ENCODE peak calls at places on chromosome 16, in five cellular contexts. K is T-helper 2 cell, G is KG1, F is GM03348, R is AG04450. T is an unnamed sample.
A peak's percentile ranks its signal among the peaks of the same experiment; 100 is the strongest.

GRCh38 chr16:56728027-56728426 is 1.9 kb upstream of the NUP93 start:
- DNase-seq in F (no peak), G (no peak), K (no peak), R (no peak), T (no peak)

GRCh38 chr16:72475688-72476087 is 303.7 kb upstream of the PMFBP1 start:
- DNase-seq in K (no peak), G (no peak), R (no peak), F (no peak), T (no peak)

GRCh38 chr16:13558752-13559151 is 361.2 kb upstream of the ERCC4 start:
- DNase-seq in F (no peak), G (no peak), R (no peak), K (no peak), T (no peak)

GRCh38 chr16:49013727-49014080 is 267.9 kb downstream of the CBLN1 start:
- DNase-seq in G (no peak), F (no peak), K (no peak), R (no peak), T (no peak)

GRCh38 chr16:68539704-68540370 is 746 bp downstream of the ZFP90 start:
- DNase-seq in F (peak; percentile 40), G (peak; percentile 25), R (no peak), K (no peak), T (no peak)

GRCh38 chr16:56898847-56899246 is 33.1 kb upstream of the HERPUD1 start:
- DNase-seq in G (no peak), K (no peak), F (no peak), R (no peak), T (no peak)

GRCh38 chr16:57041182-57042156 is 50.9 kb upstream of the CPNE2 start:
- DNase-seq in K (peak; percentile 81), F (no peak), R (no peak), G (no peak), T (peak; percentile 59)

GRCh38 chr16:65534121-65534528 is 412.3 kb upstream of the CDH11 start:
- DNase-seq in R (no peak), G (no peak), K (no peak), F (no peak), T (no peak)

GRCh38 chr16:24253192-24253591 is 2.9 kb upstream of the CACNG3 start:
- DNase-seq in G (no peak), F (peak; percentile 60), R (no peak), K (peak; percentile 4), T (no peak)

GRCh38 chr16:87918314-87918713 is 18.0 kb downstream of the CA5A start:
- DNase-seq in R (no peak), G (no peak), F (peak; percentile 53), K (no peak), T (no peak)

GRCh38 chr16:58057784-58058183 is 32.2 kb downstream of the MMP15 start:
- DNase-seq in K (no peak), F (no peak), G (no peak), R (no peak), T (no peak)

GRCh38 chr16:70749006-70749678 is 51.8 kb downstream of the VAC14 start:
- DNase-seq in R (no peak), G (no peak), K (no peak), F (no peak), T (no peak)

GRCh38 chr16:70163596-70163995 is 10.0 kb upstream of the CLEC18C start:
- DNase-seq in R (no peak), G (no peak), K (no peak), F (no peak), T (no peak)

GRCh38 chr16:71648921-71649320 is 22.9 kb downstream of the MARVELD3 start:
- DNase-seq in F (peak; percentile 29), G (no peak), R (no peak), K (no peak), T (no peak)

GRCh38 chr16:53183442-53183841 is 128.7 kb downstream of the CHD9 start:
- DNase-seq in G (no peak), R (no peak), K (no peak), F (no peak), T (no peak)

T was measured in activated B cell treated with CpG ODN at 0.5 μM for 24 hours.